ENCODE peak calls at places on chromosome 1, in five cellular contexts. H is HFFc6, L is progenitor cell of endocrine pancreas, R is mucosa of descending colon, X is nephron progenitor cell. O is an unnamed sample.

GRCh38 chr1:115379943-115380342 is 41.9 kb upstream of the NGF start:
- DNase-seq in R (no peak), X (no peak), L (no peak), H (no peak), O (no peak)

GRCh38 chr1:15682886-15683410 is 1.2 kb upstream of the PLEKHM2 start:
- DNase-seq in H (no peak), X (no peak), L (no peak), R (no peak), O (no peak)

GRCh38 chr1:20426923-20427322 is 59.1 kb downstream of the CAMK2N1 start:
- DNase-seq in X (no peak), H (peak; percentile 86), R (no peak), L (no peak), O (no peak)

GRCh38 chr1:78375996-78376395 is 114.8 kb upstream of the PTGFR start:
- DNase-seq in X (no peak), L (no peak), H (no peak), R (no peak), O (no peak)

GRCh38 chr1:227893696-227894305 is 53.9 kb downstream of the WNT9A start:
- DNase-seq in X (no peak), R (no peak), H (no peak), L (peak; percentile 4), O (no peak)

GRCh38 chr1:155591770-155592169 is 18.2 kb upstream of the MSTO1 start:
- DNase-seq in L (no peak), R (no peak), X (no peak), H (peak; percentile 41), O (no peak)

GRCh38 chr1:163036661-163037060 is 32.5 kb upstream of the RGS4 start:
- DNase-seq in H (no peak), R (no peak), L (no peak), X (no peak), O (no peak)

GRCh38 chr1:209248649-209249279 is 334.8 kb upstream of the CAMK1G start:
- DNase-seq in X (peak; percentile 72), R (no peak), L (peak; percentile 39), H (peak; percentile 50), O (peak; percentile 54)

GRCh38 chr1:224488806-224489584 is 54.4 kb upstream of the WDR26 start:
- DNase-seq in H (peak; percentile 18), X (no peak), L (no peak), R (no peak), O (no peak)

GRCh38 chr1:68484618-68485017 is 12.3 kb downstream of the DEPDC1 start:
- DNase-seq in H (no peak), X (no peak), L (no peak), R (no peak), O (no peak)

GRCh38 chr1:15146142-15146541 is 7.4 kb upstream of the TMEM51 start:
- DNase-seq in R (no peak), L (no peak), X (no peak), H (no peak), O (no peak)

GRCh38 chr1:47449702-47450552 is 12.1 kb downstream of the FOXD2 start:
- DNase-seq in L (peak; percentile 31), H (no peak), R (peak; percentile 67), X (peak; percentile 68), O (peak; percentile 62)

GRCh38 chr1:96191165-96191564 is 530.4 kb upstream of the PTBP2 start:
- DNase-seq in R (no peak), X (no peak), L (no peak), H (no peak), O (no peak)

GRCh38 chr1:209850342-209850979 is 22.7 kb downstream of the UTP25 start:
- DNase-seq in R (peak; percentile 33), H (peak; percentile 62), X (peak; percentile 68), L (peak; percentile 28), O (peak; percentile 85)

GRCh38 chr1:116855788-116856187 is 53.9 kb upstream of the PTGFRN start:
- DNase-seq in X (peak; percentile 32), R (no peak), H (peak; percentile 42), L (no peak), O (peak; percentile 38)

GRCh38 chr1:203214889-203215288 is 14.6 kb downstream of the CHIT1 start:
- DNase-seq in L (no peak), H (no peak), X (no peak), R (no peak), O (no peak)

GRCh38 chr1:168520052-168520751 is 23.6 kb downstream of the XCL2 start:
- DNase-seq in R (no peak), L (no peak), X (no peak), H (no peak), O (no peak)

GRCh38 chr1:212794561-212795014 is 2.9 kb downstream of the TATDN3 start:
- DNase-seq in X (no peak), L (no peak), H (no peak), R (no peak), O (no peak)

GRCh38 chr1:41528106-41528505 is 43.6 kb upstream of the EDN2 start:
- DNase-seq in R (no peak), H (no peak), X (no peak), L (no peak), O (no peak)

GRCh38 chr1:244652699-244653438 is at the start of gene DESI2:
- DNase-seq in H (peak; percentile 99), R (peak; percentile 98), X (peak; percentile 95), L (peak; percentile 95), O (peak; percentile 96)

GRCh38 chr1:119742193-119742592 is 26.5 kb downstream of the HMGCS2 start:
- DNase-seq in R (no peak), X (no peak), H (peak; percentile 11), L (no peak), O (no peak)

GRCh38 chr1:119740886-119741780 is 27.6 kb downstream of the HMGCS2 start:
- DNase-seq in X (peak; percentile 20), R (no peak), H (no peak), L (no peak), O (no peak)

GRCh38 chr1:119738100-119738720 is 26.5 kb downstream of the PHGDH start:
- DNase-seq in R (no peak), L (no peak), H (no peak), X (no peak), O (no peak)

GRCh38 chr1:119739150-119739549 is 27.4 kb downstream of the PHGDH start:
- DNase-seq in R (no peak), L (no peak), H (no peak), X (no peak), O (no peak)

GRCh38 chr1:119740261-119740660 is 28.4 kb downstream of the HMGCS2 start:
- DNase-seq in X (no peak), H (no peak), L (no peak), R (no peak), O (no peak)
- TF ChIP-seq CTCF in X (no peak), H (no peak), L (no peak), R (no peak), O (no peak)

DNA sequence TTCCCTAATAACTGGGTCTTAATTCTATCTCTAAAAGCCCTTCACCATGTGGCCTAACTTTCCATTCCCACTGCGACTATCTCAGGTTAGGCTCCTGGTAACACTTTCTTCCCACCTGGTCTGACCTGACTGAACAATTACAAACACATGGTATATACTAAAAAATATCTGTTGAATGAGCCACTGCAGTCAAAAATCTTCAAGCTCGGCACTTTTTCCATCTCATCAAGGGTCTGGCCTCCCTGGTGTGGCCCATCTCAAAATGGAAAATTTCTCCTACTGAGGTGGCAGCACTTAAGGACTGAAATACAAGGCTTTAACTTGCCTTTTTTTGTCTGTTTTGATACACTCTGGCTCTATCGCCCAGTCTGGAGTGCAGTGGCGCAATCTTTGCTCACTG is 48.3 kb downstream of the BCAR3 start:
- DNase-seq in X (no peak), L (no peak), R (no peak), H (no peak), O (no peak)
- TF ChIP-seq CTCF in X (no peak), L (no peak), R (no peak), H (no peak), O (no peak)

GRCh38 chr1:37177230-37177864 is 143.0 kb upstream of the GRIK3 start:
- DNase-seq in H (no peak), R (peak; percentile 39), X (peak; percentile 44), L (no peak), O (peak; percentile 64)
- TF ChIP-seq CTCF in H (peak; percentile 13), R (no peak), X (peak; percentile 38), L (peak; percentile 53), O (peak; percentile 39)

DNA sequence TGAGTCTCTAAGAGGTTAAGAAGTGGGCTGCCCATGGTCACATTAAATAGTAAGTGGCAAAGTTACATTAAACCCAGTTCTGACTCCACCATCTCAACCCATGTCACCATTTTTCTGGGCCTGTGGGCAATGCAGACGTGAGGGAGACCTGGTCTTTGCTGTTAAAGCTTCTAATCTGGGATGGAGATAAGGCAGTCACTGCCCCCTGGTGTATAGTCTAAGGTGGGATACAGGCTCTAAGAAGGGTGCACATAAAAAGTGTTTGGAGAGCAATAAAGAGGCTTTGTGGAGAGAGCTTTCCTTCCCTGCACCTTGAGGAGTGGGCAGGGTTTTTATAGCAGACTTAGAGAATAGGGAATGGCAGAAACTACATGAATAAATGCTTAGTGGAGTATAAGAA is 141.3 kb downstream of the ROR1 start:
- DNase-seq in X (no peak), L (no peak), H (no peak), R (no peak), O (no peak)
- TF ChIP-seq CTCF in X (peak; percentile 26), L (no peak), H (peak; percentile 68), R (no peak), O (no peak)

DNA sequence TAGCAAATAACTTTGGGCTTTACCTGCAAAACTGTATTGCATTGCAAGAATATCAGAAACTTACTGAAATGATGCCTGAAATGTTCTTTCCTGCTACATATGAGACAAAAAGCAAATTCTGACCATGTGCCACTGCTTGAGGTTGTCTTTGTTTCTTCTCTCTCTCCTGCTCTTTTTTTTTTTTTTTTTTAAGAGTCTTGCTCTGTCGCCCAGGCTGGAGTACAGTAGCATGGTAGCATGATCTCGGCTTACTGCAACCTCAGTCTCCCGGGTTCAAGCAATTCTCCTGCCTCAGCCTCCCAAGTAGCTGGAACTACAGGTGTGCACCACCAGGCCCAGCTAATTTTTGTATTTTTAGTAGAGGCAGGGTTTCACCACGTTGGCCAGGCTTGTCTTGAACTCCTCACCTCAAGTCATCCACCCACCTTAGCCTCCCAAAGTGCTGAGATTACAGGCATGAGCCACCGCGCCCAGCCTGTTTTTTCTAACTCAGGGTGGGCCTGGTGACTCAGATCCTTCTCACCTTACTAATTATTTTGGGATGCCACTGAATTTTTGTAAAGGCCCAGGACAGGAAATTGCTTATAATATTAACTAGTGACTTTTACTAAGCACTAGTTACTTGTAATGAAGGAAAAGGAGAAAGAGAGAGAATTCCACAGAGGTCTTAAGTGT is 35.9 kb downstream of the DNASE2B start:
- DNase-seq in X (no peak), L (no peak), R (no peak), H (no peak), O (no peak)
- TF ChIP-seq CTCF in X (no peak), L (peak; percentile 1), R (no peak), H (peak; percentile 2), O (no peak)

O was measured in glutamatergic neuron.